ENCODE peak calls at places on chromosomes 6 and 20, in six cellular contexts. T is HCT116, A is A549, Z is thyroid gland, I is heart left ventricle, U is body of pancreas. S is an unnamed sample.

GRCh38 chr6:16504608-16505007 is 256.7 kb downstream of the ATXN1 start:
- DNase-seq in T (no peak), A (no peak), Z (peak; percentile 47), I (no peak), U (no peak), S (no peak)

GRCh38 chr6:22545051-22545450 is 24.3 kb upstream of the HDGFL1 start:
- DNase-seq in T (no peak), A (no peak), Z (no peak), I (no peak), U (no peak), S (no peak)

GRCh38 chr6:107116328-107116892 is 1.1 kb upstream of the BEND3 start:
- DNase-seq in T (no peak), A (peak; percentile 18), Z (peak; percentile 44), I (no peak), U (peak; percentile 77), S (peak; percentile 54)

GRCh38 chr20:2124632-2125131 is 23.1 kb downstream of the STK35 start:
- DNase-seq in T (no peak), A (no peak), Z (no peak), I (no peak), U (peak; percentile 16), S (no peak)

GRCh38 chr20:50915424-50915823 is 15.8 kb downstream of the ADNP start:
- DNase-seq in T (no peak), A (no peak), Z (no peak), I (no peak), U (no peak), S (no peak)

GRCh38 chr6:2870046-2870636 is 28.5 kb upstream of the SERPINB1 start:
- DNase-seq in T (no peak), A (no peak), Z (no peak), I (peak; percentile 49), U (no peak), S (no peak)

GRCh38 chr20:39630215-39630614 is 668.1 kb downstream of the DHX35 start:
- DNase-seq in T (no peak), A (no peak), Z (no peak), I (no peak), U (no peak), S (no peak)

GRCh38 chr6:104537185-104537584 is 322.5 kb downstream of the HACE1 start:
- DNase-seq in T (no peak), A (no peak), Z (no peak), I (no peak), U (no peak), S (no peak)

GRCh38 chr6:3382399-3383279 is 74.2 kb downstream of the SLC22A23 start:
- DNase-seq in T (peak; percentile 89), A (peak; percentile 53), Z (no peak), I (no peak), U (no peak), S (no peak)

GRCh38 chr6:157823523-157824370 is 701 bp downstream of the SNX9 start:
- DNase-seq in T (peak; percentile 62), A (peak; percentile 60), Z (peak; percentile 55), I (peak; percentile 70), U (peak; percentile 74), S (peak; percentile 91)

GRCh38 chr6:8225113-8225512 is 122.8 kb upstream of the EEF1E1 start:
- DNase-seq in T (no peak), A (no peak), Z (no peak), I (no peak), U (no peak), S (no peak)

GRCh38 chr6:108758884-108759283 is 89.3 kb upstream of the ARMC2 start:
- DNase-seq in T (no peak), A (no peak), Z (no peak), I (no peak), U (no peak), S (no peak)

GRCh38 chr6:26569433-26569764 is 27.4 kb upstream of the ABT1 start:
- DNase-seq in T (no peak), A (no peak), Z (no peak), I (no peak), U (no peak), S (no peak)

DNA sequence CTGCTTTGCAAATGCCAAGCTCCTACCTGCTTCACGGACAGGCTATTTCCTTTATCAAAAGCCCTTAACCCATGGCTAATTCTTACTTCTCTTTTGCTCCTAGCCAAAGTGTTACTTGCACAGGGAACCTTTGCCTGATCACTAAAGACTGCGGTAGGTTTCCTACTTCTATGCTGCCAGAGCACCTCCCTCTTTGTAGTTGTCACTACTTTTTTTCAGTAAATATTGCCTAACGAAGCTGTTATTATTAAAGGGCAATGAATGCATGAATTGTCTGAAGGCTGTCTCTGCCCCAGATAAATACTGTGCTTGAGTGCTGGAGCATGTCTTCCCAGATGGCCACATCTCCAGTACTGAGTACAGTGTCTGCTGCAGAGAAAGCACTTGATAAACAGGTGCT is 73.4 kb upstream of the TRAF3IP2 start:
- DNase-seq in T (no peak), A (no peak), Z (no peak), I (no peak), U (no peak), S (no peak)
- TF ChIP-seq POLR2A in T (no peak), A (no peak), Z (no peak), I (no peak), U (no peak), S (no peak)

DNA sequence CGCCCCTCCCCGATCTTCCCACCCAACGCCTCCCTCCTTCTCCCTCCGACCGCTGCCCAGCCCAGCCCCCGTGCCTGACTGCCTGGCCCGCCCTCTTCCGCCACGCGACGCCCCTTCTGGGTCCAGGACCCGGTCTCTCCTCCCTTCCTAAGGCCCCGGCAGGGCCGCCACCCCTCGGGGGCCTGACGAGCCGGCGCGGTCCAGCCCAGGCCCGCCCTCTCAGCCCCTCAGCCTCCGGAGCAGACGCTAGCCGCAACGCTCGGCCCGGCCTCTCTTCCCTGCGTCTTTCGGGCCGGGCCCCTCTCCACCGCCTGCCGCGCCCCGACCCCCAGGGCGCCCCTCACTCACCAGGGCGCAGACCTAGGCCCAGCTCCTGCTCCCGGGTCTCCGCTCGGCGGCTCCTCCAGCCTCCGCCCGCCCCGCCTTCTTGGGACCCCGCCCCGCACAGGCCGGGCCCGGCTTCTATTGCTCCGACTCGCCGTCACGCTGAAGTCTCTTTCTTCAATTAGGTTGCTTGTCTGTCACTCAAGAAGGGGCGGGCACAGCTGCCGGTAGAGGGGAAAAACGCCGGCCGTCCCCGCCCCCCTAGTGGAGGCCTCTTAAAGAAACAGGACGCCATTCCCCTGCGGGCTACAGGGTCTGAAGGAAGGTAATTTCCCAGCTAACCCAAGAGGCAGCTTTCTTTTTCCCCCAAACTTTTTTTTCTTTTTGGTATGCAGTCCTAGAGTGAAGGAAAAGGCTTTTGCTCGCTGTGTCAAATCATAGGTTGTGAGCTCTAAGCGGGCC is at the start of gene ELMO2:
- DNase-seq in T (peak; percentile 89), A (peak; percentile 95), Z (peak; percentile 100), I (peak; percentile 98), U (peak; percentile 98), S (peak; percentile 94)
- TF ChIP-seq POLR2A in T (no peak), A (peak; percentile 44), Z (peak; percentile 70), I (peak; percentile 78), U (no peak), S (no peak)

DNA sequence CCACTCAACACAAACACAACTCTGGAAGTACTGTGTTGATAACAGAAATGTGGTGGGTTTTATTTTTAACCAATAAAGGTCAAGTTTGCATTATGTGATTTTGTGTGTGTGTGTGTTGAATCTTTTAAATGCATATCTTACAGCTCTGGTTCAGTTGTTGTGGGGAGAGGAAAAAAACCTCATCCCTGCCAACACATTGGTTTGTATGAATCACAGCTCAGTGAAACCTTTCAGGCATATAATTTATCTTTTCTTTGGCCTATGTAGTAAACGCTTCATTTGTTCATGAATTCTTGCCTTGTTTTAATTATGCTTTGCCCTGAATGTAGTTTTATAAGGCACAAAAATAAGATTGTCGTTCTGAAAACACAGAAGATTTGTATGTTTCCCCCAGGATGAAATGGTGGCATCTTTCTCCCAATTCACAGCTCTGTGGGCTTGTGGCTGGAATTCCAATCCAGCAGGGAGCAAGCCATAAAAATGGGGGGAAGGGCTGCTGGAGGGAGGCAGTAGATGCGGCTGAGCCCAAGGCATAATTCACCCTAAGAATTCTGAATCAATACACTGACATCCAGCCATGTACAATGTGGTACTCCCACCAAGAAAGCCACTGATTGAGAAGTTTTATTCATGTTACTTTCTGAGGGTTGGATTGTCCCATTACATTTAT is 45.1 kb downstream of the BCAS1 start:
- DNase-seq in T (no peak), A (no peak), Z (no peak), I (no peak), U (no peak), S (no peak)
- TF ChIP-seq POLR2A in T (no peak), A (no peak), Z (no peak), I (no peak), U (no peak), S (no peak)

GRCh38 chr6:135731116-135731515 is 120.4 kb upstream of the PDE7B start:
- DNase-seq in T (no peak), A (no peak), Z (no peak), I (no peak), U (no peak), S (no peak)
- TF ChIP-seq POLR2A in T (no peak), A (no peak), Z (no peak), I (no peak), U (no peak), S (no peak)

DNA sequence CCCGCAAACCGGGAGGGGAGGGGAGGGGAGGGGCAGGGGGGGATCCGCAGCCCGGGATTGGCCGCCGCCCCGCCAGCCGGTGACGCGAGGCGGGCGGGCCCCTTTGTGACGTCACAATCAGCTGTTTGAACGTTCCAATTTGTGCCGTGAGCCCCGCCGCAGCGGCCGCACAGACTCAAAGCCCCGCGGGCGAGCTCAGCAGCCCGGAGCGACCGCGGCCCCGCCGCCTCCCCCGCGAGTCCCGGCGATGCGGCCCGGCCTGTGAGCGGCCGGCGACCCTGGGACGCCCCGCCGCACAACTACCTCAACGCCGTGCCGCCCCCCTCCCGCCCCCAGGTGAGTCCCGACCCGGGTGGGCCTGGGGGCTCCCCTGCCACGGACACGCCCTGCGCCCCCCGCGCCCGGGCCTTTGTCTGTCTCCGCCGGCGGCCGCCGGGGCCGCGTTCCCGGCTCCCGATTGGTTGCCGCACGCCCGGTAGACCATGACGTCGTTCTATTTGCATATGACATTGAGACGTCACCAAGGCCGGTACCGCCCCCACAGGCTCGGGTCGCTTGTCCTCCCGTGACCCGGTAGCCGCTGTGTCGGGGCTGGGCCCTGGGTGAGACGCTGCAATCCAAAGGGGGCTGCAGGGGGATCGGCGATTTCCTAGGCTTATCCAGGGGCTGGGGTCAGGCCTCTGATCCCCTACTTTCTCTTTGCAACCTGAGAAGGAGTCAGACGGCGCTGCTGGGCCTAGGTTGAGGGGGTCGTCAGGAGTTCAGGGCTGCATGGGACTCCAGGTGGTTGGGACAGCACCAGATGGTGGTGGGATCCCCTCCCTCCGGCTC is at the start of gene TP53INP2:
- DNase-seq in T (peak; percentile 74), A (peak; percentile 89), Z (peak; percentile 98), I (peak; percentile 95), U (peak; percentile 96), S (peak; percentile 95)
- TF ChIP-seq POLR2A in T (peak; percentile 10), A (no peak), Z (peak; percentile 96), I (peak; percentile 94), U (peak; percentile 85), S (peak; percentile 77)

DNA sequence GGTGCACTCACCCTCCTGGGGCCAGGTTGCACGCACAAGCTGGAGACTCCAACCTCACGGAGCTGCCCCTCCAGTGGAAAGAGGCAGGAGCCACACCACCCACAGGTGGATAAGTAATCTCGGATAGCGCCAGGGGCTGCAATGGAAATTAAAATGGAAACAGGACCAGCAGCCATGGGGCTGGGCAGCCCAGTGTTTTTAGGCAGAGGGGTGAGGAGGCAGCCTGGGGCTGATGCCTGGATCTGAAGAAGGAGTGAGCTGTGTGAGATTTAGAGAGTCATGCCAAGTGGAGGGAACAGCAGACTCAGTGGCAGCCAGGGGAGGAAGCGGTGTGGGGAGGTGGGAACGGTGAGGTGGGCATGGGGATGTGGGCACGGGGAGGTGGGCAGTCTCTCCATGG is 275.6 kb downstream of the SMOC2 start:
- DNase-seq in T (no peak), A (no peak), Z (no peak), I (no peak), U (no peak), S (no peak)
- TF ChIP-seq POLR2A in T (no peak), A (no peak), Z (no peak), I (no peak), U (no peak), S (no peak)